ENCODE peak calls at places on chromosomes 3 and 15, in six cellular contexts. F is A549, T is HepG2, U is K562, P is endothelial cell of umbilical vein, L is GM12878. C is an unnamed sample.

GRCh38 chr15:83304861-83305661 is 20.6 kb upstream of the BNC1 start:
- DNase-seq in F (no peak), T (no peak), U (no peak), P (no peak), L (no peak), C (no peak)

GRCh38 chr15:98347866-98348265 is 300.5 kb upstream of the IGF1R start:
- DNase-seq in F (no peak), T (no peak), U (no peak), P (no peak), L (no peak), C (no peak)

GRCh38 chr15:74451861-74452835 is 8.8 kb downstream of the UBL7 start:
- DNase-seq in F (no peak), T (no peak), U (peak), P (no peak), L (no peak), C (no peak)

GRCh38 chr15:37794947-37795346 is 139.5 kb upstream of the TMCO5A start:
- DNase-seq in F (no peak), T (no peak), U (no peak), P (no peak), L (no peak), C (no peak)

GRCh38 chr15:27095809-27096580 is 125.0 kb downstream of the GABRG3 start:
- DNase-seq in F (no peak), T (no peak), U (no peak), P (no peak), L (no peak), C (no peak)

GRCh38 chr3:39531066-39531465 is 63.6 kb downstream of the MOBP start:
- DNase-seq in F (no peak), T (no peak), U (no peak), P (no peak), L (no peak), C (no peak)

GRCh38 chr3:9316881-9317341 is 45.9 kb upstream of the THUMPD3 start:
- DNase-seq in F (no peak), T (no peak), U (no peak), P (peak), L (no peak), C (no peak)

GRCh38 chr15:86690566-86690965 is 610.9 kb downstream of the AGBL1 start:
- DNase-seq in F (no peak), T (no peak), U (no peak), P (no peak), L (no peak), C (peak)

GRCh38 chr3:177618873-177619771 is 421.8 kb upstream of the TBL1XR1 start:
- DNase-seq in F (no peak), T (no peak), U (no peak), P (peak), L (no peak), C (no peak)

GRCh38 chr3:149654188-149654601 is 3.6 kb downstream of the WWTR1 start:
- DNase-seq in F (no peak), T (no peak), U (no peak), P (peak), L (no peak), C (no peak)

GRCh38 chr15:80674245-80674614 is 20.9 kb upstream of the ABHD17C start:
- DNase-seq in F (no peak), T (no peak), U (no peak), P (no peak), L (peak), C (no peak)

GRCh38 chr15:26767169-26767670 is 5.6 kb downstream of the GABRB3 start:
- DNase-seq in F (peak), T (no peak), U (no peak), P (no peak), L (no peak), C (no peak)

GRCh38 chr15:58856090-58856489 is 77.4 kb downstream of the SLTM start:
- DNase-seq in F (no peak), T (no peak), U (no peak), P (no peak), L (no peak), C (no peak)

GRCh38 chr15:55823191-55823670 is 80.3 kb upstream of the PRTG start:
- DNase-seq in F (no peak), T (no peak), U (no peak), P (peak), L (no peak), C (no peak)

GRCh38 chr3:79415351-79415750 is 352.4 kb downstream of the ROBO1 start:
- DNase-seq in F (no peak), T (no peak), U (no peak), P (no peak), L (no peak), C (no peak)

GRCh38 chr3:47416041-47416440 is 35.2 kb downstream of the PTPN23 start:
- DNase-seq in F (no peak), T (no peak), U (no peak), P (no peak), L (no peak), C (no peak)

GRCh38 chr3:179973931-179974361 is 62.8 kb downstream of the PEX5L start:
- DNase-seq in F (no peak), T (no peak), U (no peak), P (no peak), L (no peak), C (peak)

GRCh38 chr15:51759557-51760070 is 8.2 kb downstream of the TMOD2 start:
- DNase-seq in F (no peak), T (peak), U (peak), P (no peak), L (no peak), C (peak)

GRCh38 chr3:36648241-36649034 is 115.9 kb downstream of the DCLK3 start:
- DNase-seq in F (peak), T (no peak), U (no peak), P (no peak), L (peak), C (no peak)

GRCh38 chr3:30951806-30952205 is 57.3 kb upstream of the GADL1 start:
- DNase-seq in F (no peak), T (no peak), U (no peak), P (no peak), L (no peak), C (no peak)

GRCh38 chr3:2525968-2526367 is 427.3 kb downstream of the CNTN4 start:
- DNase-seq in F (no peak), T (no peak), U (no peak), P (no peak), L (no peak), C (no peak)

GRCh38 chr3:135905058-135905724 is 60.3 kb upstream of the PPP2R3A start:
- DNase-seq in F (no peak), T (no peak), U (no peak), P (no peak), L (no peak), C (no peak)

GRCh38 chr15:25439456-25439836 is 622 bp upstream of the UBE3A start:
- DNase-seq in F (no peak), T (peak), U (peak), P (no peak), L (no peak), C (peak)

GRCh38 chr15:87827126-87827525 is 429.4 kb downstream of the NTRK3 start:
- DNase-seq in F (no peak), T (no peak), U (no peak), P (no peak), L (no peak), C (no peak)

GRCh38 chr3:104909721-104910120 is 457.0 kb upstream of the ALCAM start:
- DNase-seq in F (no peak), T (no peak), U (no peak), P (peak), L (no peak), C (no peak)

GRCh38 chr15:82851981-82852511 is 42.6 kb downstream of the WHAMM start:
- DNase-seq in F (no peak), T (no peak), U (no peak), P (no peak), L (no peak), C (no peak)

GRCh38 chr3:50275996-50276761 is 2.7 kb upstream of the LSMEM2 start:
- DNase-seq in F (no peak), T (no peak), U (no peak), P (no peak), L (no peak), C (no peak)

GRCh38 chr3:48556796-48557626 is at the start of gene PFKFB4:
- DNase-seq in F (peak), T (peak), U (peak), P (peak), L (peak), C (peak)

GRCh38 chr3:48553886-48554845 is 2.4 kb downstream of the PFKFB4 start:
- DNase-seq in F (no peak), T (no peak), U (no peak), P (no peak), L (no peak), C (no peak)

GRCh38 chr3:48555949-48556795 is 431 bp downstream of the PFKFB4 start:
- DNase-seq in F (no peak), T (no peak), U (no peak), P (no peak), L (no peak), C (no peak)

GRCh38 chr3:48552111-48552911 is 4.3 kb downstream of the PFKFB4 start:
- DNase-seq in F (no peak), T (no peak), U (no peak), P (no peak), L (no peak), C (no peak)

DNA sequence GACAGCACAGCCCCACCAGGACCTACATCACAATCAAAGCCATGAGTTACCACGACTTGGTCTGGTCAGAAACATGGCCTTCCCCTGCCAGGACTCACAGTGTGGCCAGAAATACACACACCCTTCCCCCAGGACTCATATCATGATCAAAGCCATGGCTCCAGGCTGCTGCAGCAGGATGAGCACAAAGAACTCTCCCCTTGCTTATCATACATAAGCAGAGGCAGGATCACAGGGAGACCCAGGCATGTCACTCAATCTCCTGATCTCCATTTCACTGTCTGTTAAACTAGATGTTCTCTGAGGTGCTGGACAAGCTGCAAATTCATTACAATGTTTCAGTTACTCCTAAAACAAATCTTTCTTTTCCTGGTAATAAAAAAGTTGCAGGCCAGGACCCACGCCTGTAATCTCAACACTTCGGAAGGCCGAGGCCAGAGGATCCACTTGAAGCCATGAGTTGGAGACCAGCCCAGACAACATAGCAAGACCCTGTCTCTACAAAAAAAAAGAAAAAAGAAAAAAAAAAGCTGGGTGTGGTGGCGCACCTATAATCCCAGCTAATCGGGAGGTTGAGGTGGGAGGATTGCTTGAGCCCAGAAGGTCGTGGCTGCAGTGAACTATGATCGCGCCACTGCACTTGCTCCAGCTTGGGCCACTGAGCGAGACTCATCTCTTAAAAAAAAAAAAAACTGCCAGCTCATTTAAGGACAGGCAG is 1.2 kb downstream of the PFKFB4 start:
- DNase-seq in F (no peak), T (no peak), U (peak), P (no peak), L (no peak), C (no peak)
- TF ChIP-seq POLR2A in F (no peak), T (no peak), U (no peak), P (no peak), L (no peak), C (no peak)

DNA sequence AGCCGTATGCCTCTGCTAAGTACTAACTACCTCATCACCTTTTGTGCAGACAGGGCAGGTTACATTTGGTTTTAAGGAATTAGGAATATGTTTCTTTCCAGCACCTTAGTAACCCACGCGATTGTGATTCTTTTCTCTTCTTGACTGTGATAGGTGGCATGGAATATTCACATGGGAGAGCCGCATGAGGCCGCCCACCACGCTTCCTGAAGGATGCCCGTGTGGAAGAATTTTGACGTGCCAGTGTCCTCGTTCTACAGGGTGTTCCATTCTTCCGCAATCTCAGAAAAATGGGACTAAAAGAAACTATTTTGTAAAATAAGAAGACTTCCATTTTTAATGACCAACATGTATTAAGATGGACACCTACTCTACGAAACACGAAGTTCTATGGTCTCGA is 16.3 kb downstream of the B3GNT5 start:
- DNase-seq in F (no peak), T (no peak), U (no peak), P (no peak), L (no peak), C (no peak)
- H3K4me3 ChIP-seq in F (no peak), T (no peak), U (no peak), P (no peak), L (no peak), C (no peak)

GRCh38 chr3:187735837-187736236 is 9.4 kb downstream of the BCL6 start:
- DNase-seq in F (no peak), T (no peak), U (no peak), P (no peak), L (no peak), C (no peak)
- TF ChIP-seq MYC in F (no peak), T (no peak), U (no peak), P (no peak), L (no peak), C (no peak)

GRCh38 chr15:49847436-49847835 is 226.6 kb downstream of the DTWD1 start:
- DNase-seq in F (no peak), T (no peak), U (no peak), P (no peak), L (no peak), C (no peak)
- TF ChIP-seq POLR2A in F (no peak), T (no peak), U (no peak), P (no peak), L (no peak), C (no peak)

GRCh38 chr3:146306024-146306423 is 55.1 kb upstream of the PLSCR4 start:
- DNase-seq in F (no peak), T (no peak), U (no peak), P (no peak), L (no peak), C (no peak)

GRCh38 chr3:146308222-146308621 is 57.3 kb upstream of the PLSCR4 start:
- DNase-seq in F (no peak), T (no peak), U (no peak), P (peak), L (no peak), C (no peak)

GRCh38 chr3:146313411-146314111 is 62.7 kb upstream of the PLSCR4 start:
- DNase-seq in F (no peak), T (no peak), U (no peak), P (peak), L (no peak), C (no peak)

DNA sequence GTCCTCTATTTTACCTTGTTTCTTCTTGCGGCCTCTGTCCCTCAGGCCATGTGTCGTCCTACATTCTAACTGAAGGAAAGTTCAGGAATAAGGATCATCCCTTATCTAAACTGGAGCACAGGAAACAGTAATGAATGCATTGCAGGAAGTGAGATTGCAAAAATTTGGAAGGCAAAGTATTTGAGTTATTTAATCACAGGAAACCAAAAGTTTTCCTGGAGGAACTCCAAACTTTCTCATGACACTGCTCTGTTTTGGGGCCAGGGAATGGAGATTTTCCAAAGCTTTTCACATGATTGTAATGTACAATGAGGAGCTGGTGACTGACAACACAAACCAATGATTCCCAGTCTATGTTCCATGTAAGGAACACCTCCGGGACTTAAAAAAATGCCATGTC is 57.8 kb upstream of the PLSCR4 start:
- DNase-seq in F (no peak), T (no peak), U (no peak), P (peak), L (no peak), C (no peak)
- H3K4me3 ChIP-seq in F (no peak), T (no peak), U (no peak), P (no peak), L (no peak), C (no peak)

DNA sequence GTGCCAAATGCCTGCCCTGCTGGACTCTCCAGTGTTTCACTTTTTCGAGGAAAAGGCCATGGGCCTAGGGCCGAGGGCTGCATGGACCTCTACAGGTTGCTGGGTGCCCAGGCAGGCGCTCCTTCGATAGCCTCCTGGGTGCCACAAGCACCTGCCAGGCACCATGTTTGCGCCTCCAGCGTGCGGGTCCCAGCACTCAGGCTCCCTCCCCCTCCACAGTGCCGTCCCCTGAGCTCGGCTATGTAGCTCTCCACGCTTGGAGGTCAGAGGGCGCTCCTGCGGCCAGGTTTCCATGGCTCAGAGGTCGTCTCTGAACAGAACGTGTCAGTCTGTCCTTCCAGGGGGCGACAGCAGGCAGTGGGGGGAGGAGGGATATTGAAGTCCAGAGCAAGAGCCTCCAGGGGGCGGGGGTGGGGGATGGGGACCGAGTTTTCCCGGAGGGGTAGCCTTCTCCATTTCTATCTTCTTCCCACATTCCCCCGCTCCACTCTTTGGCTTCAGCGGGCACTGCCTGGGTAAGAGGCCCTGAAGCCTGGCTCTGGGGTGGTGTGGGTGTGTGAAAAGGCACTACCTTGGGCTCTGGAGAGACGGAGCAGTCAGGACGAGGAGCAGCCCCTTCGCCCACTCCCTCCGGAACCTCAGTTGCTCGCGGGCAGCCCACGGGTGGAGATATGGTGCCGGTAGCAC is 3.6 kb downstream of the ONECUT1 start:
- DNase-seq in F (no peak), T (peak), U (no peak), P (no peak), L (no peak), C (no peak)
- TF ChIP-seq MYC in F (no peak), T (peak), U (no peak), P (no peak), L (no peak), C (no peak)

DNA sequence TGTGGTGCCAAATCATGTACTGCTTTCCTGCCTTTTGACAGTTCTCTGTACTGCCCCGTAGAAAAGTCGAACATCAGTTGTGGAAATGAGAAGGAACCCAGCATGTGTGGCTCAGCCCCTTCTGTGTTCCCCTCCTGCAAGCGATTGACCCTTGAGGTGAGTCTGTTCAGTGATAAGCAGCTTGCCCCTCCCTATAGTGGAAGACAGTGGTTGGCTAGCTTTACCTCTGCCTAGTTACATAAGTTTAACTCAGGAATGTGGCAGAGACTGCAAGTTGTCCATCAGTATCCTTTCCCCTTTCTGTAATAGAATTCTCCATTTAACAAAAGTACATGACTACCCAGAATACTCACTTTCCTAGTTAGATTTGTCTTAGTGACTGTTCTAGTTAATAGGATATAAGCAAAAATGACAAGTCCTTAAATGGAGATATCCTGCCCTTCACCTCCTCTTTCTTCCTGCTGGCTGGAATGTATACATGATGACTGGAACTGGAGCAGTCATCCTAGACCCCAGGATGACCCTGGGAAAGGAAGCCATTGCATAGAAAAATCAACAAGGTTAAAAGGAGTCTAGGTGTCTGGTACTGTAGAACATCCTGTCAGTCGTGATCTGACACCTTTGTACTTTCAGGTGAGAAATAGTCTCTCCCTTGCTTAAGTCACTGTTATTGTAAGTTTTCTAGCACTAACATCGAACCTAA is 10.6 kb downstream of the SETMAR start:
- DNase-seq in F (no peak), T (peak), U (peak), P (peak), L (no peak), C (no peak)
- TF ChIP-seq POLR2A in F (no peak), T (no peak), U (no peak), P (no peak), L (no peak), C (no peak)

GRCh38 chr3:81740731-81741130 is 20.7 kb downstream of the GBE1 start:
- DNase-seq in F (no peak), T (no peak), U (no peak), P (no peak), L (no peak), C (no peak)

GRCh38 chr3:81741214-81741613 is 20.2 kb downstream of the GBE1 start:
- DNase-seq in F (no peak), T (no peak), U (no peak), P (no peak), L (no peak), C (no peak)

GRCh38 chr3:81743096-81744025 is 18.1 kb downstream of the GBE1 start:
- DNase-seq in F (peak), T (no peak), U (peak), P (peak), L (no peak), C (peak)

GRCh38 chr3:81742581-81742980 is 18.9 kb downstream of the GBE1 start:
- DNase-seq in F (no peak), T (no peak), U (no peak), P (no peak), L (no peak), C (no peak)

GRCh38 chr3:81744366-81744765 is 17.1 kb downstream of the GBE1 start:
- DNase-seq in F (peak), T (peak), U (peak), P (peak), L (no peak), C (peak)
- H3K4me3 ChIP-seq in F (no peak), T (no peak), U (no peak), P (no peak), L (no peak), C (no peak)

GRCh38 chr3:88986834-88987233 is 120.6 kb upstream of the EPHA3 start:
- DNase-seq in F (no peak), T (no peak), U (no peak), P (no peak), L (no peak), C (no peak)

GRCh38 chr3:88988906-88989305 is 118.5 kb upstream of the EPHA3 start:
- DNase-seq in F (no peak), T (no peak), U (no peak), P (no peak), L (no peak), C (no peak)

GRCh38 chr3:88997276-88997675 is 110.1 kb upstream of the EPHA3 start:
- DNase-seq in F (no peak), T (no peak), U (no peak), P (no peak), L (no peak), C (no peak)

GRCh38 chr3:88987786-88988185 is 119.6 kb upstream of the EPHA3 start:
- DNase-seq in F (no peak), T (no peak), U (no peak), P (no peak), L (no peak), C (no peak)

GRCh38 chr3:88991496-88991895 is 115.9 kb upstream of the EPHA3 start:
- DNase-seq in F (no peak), T (no peak), U (no peak), P (no peak), L (no peak), C (no peak)
- TF ChIP-seq MYC in F (no peak), T (no peak), U (no peak), P (no peak), L (no peak), C (no peak)